ENCODE peak calls at places on chromosomes 16 and 17, in eight cellular contexts. One of them, this sample, is unnamed.

GRCh38 chr16:4597174-4597573 is 17.5 kb downstream of the UBALD1 start:
- DNase-seq in thoracic aorta: no peak
- DNase-seq in AG10803: no peak
- DNase-seq in AG04449: no peak
- DNase-seq in C1 segment of cervical spinal cord: no peak
- DNase-seq in stimulated activated CD8-positive, alpha-beta memory T cell treated with anti-CD3 and anti-CD28 coated beads, Interleukin-4, amount 100 ng/mL, for 1 hour: no peak
- DNase-seq in stimulated activated CD4-positive, alpha-beta T cell treated with anti-CD3 and anti-CD28 coated beads, Interleukin-12 subunit alpha, Interleukin-12 subunit beta, amount 100 ng/mL, for 24 hours: no peak
- DNase-seq in NCI-H1092 treated with DMSO at 0.1 percent for 48 hours: no peak
- DNase-seq in this sample: no peak

GRCh38 chr16:87806246-87806607 is 40.4 kb upstream of the KLHDC4 start:
- DNase-seq in thoracic aorta: no peak
- DNase-seq in AG10803: peak
- DNase-seq in AG04449: no peak
- DNase-seq in C1 segment of cervical spinal cord: no peak
- DNase-seq in stimulated activated CD8-positive, alpha-beta memory T cell treated with anti-CD3 and anti-CD28 coated beads, Interleukin-4, amount 100 ng/mL, for 1 hour: no peak
- DNase-seq in stimulated activated CD4-positive, alpha-beta T cell treated with anti-CD3 and anti-CD28 coated beads, Interleukin-12 subunit alpha, Interleukin-12 subunit beta, amount 100 ng/mL, for 24 hours: no peak
- DNase-seq in NCI-H1092 treated with DMSO at 0.1 percent for 48 hours: no peak
- DNase-seq in this sample: peak

GRCh38 chr17:78925662-78926555 is 722 bp upstream of the TIMP2 start:
- DNase-seq in thoracic aorta: peak
- DNase-seq in AG10803: peak
- DNase-seq in AG04449: no peak
- DNase-seq in C1 segment of cervical spinal cord: peak
- DNase-seq in stimulated activated CD8-positive, alpha-beta memory T cell treated with anti-CD3 and anti-CD28 coated beads, Interleukin-4, amount 100 ng/mL, for 1 hour: no peak
- DNase-seq in stimulated activated CD4-positive, alpha-beta T cell treated with anti-CD3 and anti-CD28 coated beads, Interleukin-12 subunit alpha, Interleukin-12 subunit beta, amount 100 ng/mL, for 24 hours: no peak
- DNase-seq in NCI-H1092 treated with DMSO at 0.1 percent for 48 hours: no peak
- DNase-seq in this sample: peak

GRCh38 chr17:68431661-68432071 is 25.6 kb downstream of the WIPI1 start:
- DNase-seq in thoracic aorta: no peak
- DNase-seq in AG10803: no peak
- DNase-seq in AG04449: no peak
- DNase-seq in C1 segment of cervical spinal cord: no peak
- DNase-seq in stimulated activated CD8-positive, alpha-beta memory T cell treated with anti-CD3 and anti-CD28 coated beads, Interleukin-4, amount 100 ng/mL, for 1 hour: no peak
- DNase-seq in stimulated activated CD4-positive, alpha-beta T cell treated with anti-CD3 and anti-CD28 coated beads, Interleukin-12 subunit alpha, Interleukin-12 subunit beta, amount 100 ng/mL, for 24 hours: peak
- DNase-seq in NCI-H1092 treated with DMSO at 0.1 percent for 48 hours: peak
- DNase-seq in this sample: peak

GRCh38 chr17:50986989-50987660 is 121.0 kb upstream of the TOB1 start:
- DNase-seq in thoracic aorta: no peak
- DNase-seq in AG10803: peak
- DNase-seq in AG04449: no peak
- DNase-seq in C1 segment of cervical spinal cord: no peak
- DNase-seq in stimulated activated CD8-positive, alpha-beta memory T cell treated with anti-CD3 and anti-CD28 coated beads, Interleukin-4, amount 100 ng/mL, for 1 hour: no peak
- DNase-seq in stimulated activated CD4-positive, alpha-beta T cell treated with anti-CD3 and anti-CD28 coated beads, Interleukin-12 subunit alpha, Interleukin-12 subunit beta, amount 100 ng/mL, for 24 hours: no peak
- DNase-seq in NCI-H1092 treated with DMSO at 0.1 percent for 48 hours: no peak
- DNase-seq in this sample: peak

GRCh38 chr16:81523387-81524115 is 78.9 kb downstream of the CMIP start:
- DNase-seq in thoracic aorta: no peak
- DNase-seq in AG10803: peak
- DNase-seq in AG04449: no peak
- DNase-seq in C1 segment of cervical spinal cord: no peak
- DNase-seq in stimulated activated CD8-positive, alpha-beta memory T cell treated with anti-CD3 and anti-CD28 coated beads, Interleukin-4, amount 100 ng/mL, for 1 hour: no peak
- DNase-seq in stimulated activated CD4-positive, alpha-beta T cell treated with anti-CD3 and anti-CD28 coated beads, Interleukin-12 subunit alpha, Interleukin-12 subunit beta, amount 100 ng/mL, for 24 hours: no peak
- DNase-seq in NCI-H1092 treated with DMSO at 0.1 percent for 48 hours: no peak
- DNase-seq in this sample: peak

GRCh38 chr16:3952342-3953131 is 72.0 kb upstream of the CREBBP start:
- DNase-seq in thoracic aorta: peak
- DNase-seq in AG10803: peak
- DNase-seq in AG04449: no peak
- DNase-seq in C1 segment of cervical spinal cord: no peak
- DNase-seq in stimulated activated CD8-positive, alpha-beta memory T cell treated with anti-CD3 and anti-CD28 coated beads, Interleukin-4, amount 100 ng/mL, for 1 hour: no peak
- DNase-seq in stimulated activated CD4-positive, alpha-beta T cell treated with anti-CD3 and anti-CD28 coated beads, Interleukin-12 subunit alpha, Interleukin-12 subunit beta, amount 100 ng/mL, for 24 hours: no peak
- DNase-seq in NCI-H1092 treated with DMSO at 0.1 percent for 48 hours: no peak
- DNase-seq in this sample: peak

GRCh38 chr16:72860726-72861562 is 187.0 kb downstream of the ZFHX3 start:
- DNase-seq in thoracic aorta: no peak
- DNase-seq in AG10803: no peak
- DNase-seq in AG04449: no peak
- DNase-seq in C1 segment of cervical spinal cord: no peak
- DNase-seq in stimulated activated CD8-positive, alpha-beta memory T cell treated with anti-CD3 and anti-CD28 coated beads, Interleukin-4, amount 100 ng/mL, for 1 hour: no peak
- DNase-seq in stimulated activated CD4-positive, alpha-beta T cell treated with anti-CD3 and anti-CD28 coated beads, Interleukin-12 subunit alpha, Interleukin-12 subunit beta, amount 100 ng/mL, for 24 hours: no peak
- DNase-seq in NCI-H1092 treated with DMSO at 0.1 percent for 48 hours: no peak
- DNase-seq in this sample: no peak

GRCh38 chr16:77677129-77677528 is 45.2 kb upstream of the NUDT7 start:
- DNase-seq in thoracic aorta: no peak
- DNase-seq in AG10803: peak
- DNase-seq in AG04449: no peak
- DNase-seq in C1 segment of cervical spinal cord: no peak
- DNase-seq in stimulated activated CD8-positive, alpha-beta memory T cell treated with anti-CD3 and anti-CD28 coated beads, Interleukin-4, amount 100 ng/mL, for 1 hour: no peak
- DNase-seq in stimulated activated CD4-positive, alpha-beta T cell treated with anti-CD3 and anti-CD28 coated beads, Interleukin-12 subunit alpha, Interleukin-12 subunit beta, amount 100 ng/mL, for 24 hours: no peak
- DNase-seq in NCI-H1092 treated with DMSO at 0.1 percent for 48 hours: no peak
- DNase-seq in this sample: no peak

GRCh38 chr16:86768231-86768791 is 190.0 kb downstream of the FOXL1 start:
- DNase-seq in thoracic aorta: no peak
- DNase-seq in AG10803: peak
- DNase-seq in AG04449: no peak
- DNase-seq in C1 segment of cervical spinal cord: no peak
- DNase-seq in stimulated activated CD8-positive, alpha-beta memory T cell treated with anti-CD3 and anti-CD28 coated beads, Interleukin-4, amount 100 ng/mL, for 1 hour: no peak
- DNase-seq in stimulated activated CD4-positive, alpha-beta T cell treated with anti-CD3 and anti-CD28 coated beads, Interleukin-12 subunit alpha, Interleukin-12 subunit beta, amount 100 ng/mL, for 24 hours: no peak
- DNase-seq in NCI-H1092 treated with DMSO at 0.1 percent for 48 hours: no peak
- DNase-seq in this sample: no peak

GRCh38 chr17:66632716-66633115 is 202.2 kb upstream of the CACNG5 start:
- DNase-seq in thoracic aorta: no peak
- DNase-seq in AG10803: no peak
- DNase-seq in AG04449: no peak
- DNase-seq in C1 segment of cervical spinal cord: no peak
- DNase-seq in stimulated activated CD8-positive, alpha-beta memory T cell treated with anti-CD3 and anti-CD28 coated beads, Interleukin-4, amount 100 ng/mL, for 1 hour: no peak
- DNase-seq in stimulated activated CD4-positive, alpha-beta T cell treated with anti-CD3 and anti-CD28 coated beads, Interleukin-12 subunit alpha, Interleukin-12 subunit beta, amount 100 ng/mL, for 24 hours: no peak
- DNase-seq in NCI-H1092 treated with DMSO at 0.1 percent for 48 hours: no peak
- DNase-seq in this sample: no peak

GRCh38 chr16:88541109-88541508 is 29.1 kb upstream of the ZC3H18 start:
- DNase-seq in thoracic aorta: no peak
- DNase-seq in AG10803: no peak
- DNase-seq in AG04449: no peak
- DNase-seq in C1 segment of cervical spinal cord: no peak
- DNase-seq in stimulated activated CD8-positive, alpha-beta memory T cell treated with anti-CD3 and anti-CD28 coated beads, Interleukin-4, amount 100 ng/mL, for 1 hour: no peak
- DNase-seq in stimulated activated CD4-positive, alpha-beta T cell treated with anti-CD3 and anti-CD28 coated beads, Interleukin-12 subunit alpha, Interleukin-12 subunit beta, amount 100 ng/mL, for 24 hours: no peak
- DNase-seq in NCI-H1092 treated with DMSO at 0.1 percent for 48 hours: no peak
- DNase-seq in this sample: no peak

GRCh38 chr16:86289304-86289703 is 221.0 kb upstream of the FOXF1 start:
- DNase-seq in thoracic aorta: no peak
- DNase-seq in AG10803: no peak
- DNase-seq in AG04449: no peak
- DNase-seq in C1 segment of cervical spinal cord: no peak
- DNase-seq in stimulated activated CD8-positive, alpha-beta memory T cell treated with anti-CD3 and anti-CD28 coated beads, Interleukin-4, amount 100 ng/mL, for 1 hour: no peak
- DNase-seq in stimulated activated CD4-positive, alpha-beta T cell treated with anti-CD3 and anti-CD28 coated beads, Interleukin-12 subunit alpha, Interleukin-12 subunit beta, amount 100 ng/mL, for 24 hours: no peak
- DNase-seq in NCI-H1092 treated with DMSO at 0.1 percent for 48 hours: no peak
- DNase-seq in this sample: no peak

GRCh38 chr16:4280625-4281024 is 7.8 kb upstream of the TFAP4 start:
- DNase-seq in thoracic aorta: no peak
- DNase-seq in AG10803: no peak
- DNase-seq in AG04449: no peak
- DNase-seq in C1 segment of cervical spinal cord: no peak
- DNase-seq in stimulated activated CD8-positive, alpha-beta memory T cell treated with anti-CD3 and anti-CD28 coated beads, Interleukin-4, amount 100 ng/mL, for 1 hour: no peak
- DNase-seq in stimulated activated CD4-positive, alpha-beta T cell treated with anti-CD3 and anti-CD28 coated beads, Interleukin-12 subunit alpha, Interleukin-12 subunit beta, amount 100 ng/mL, for 24 hours: no peak
- DNase-seq in NCI-H1092 treated with DMSO at 0.1 percent for 48 hours: no peak
- DNase-seq in this sample: no peak

GRCh38 chr17:9218068-9218635 is 196.8 kb downstream of the NTN1 start:
- DNase-seq in thoracic aorta: no peak
- DNase-seq in AG10803: no peak
- DNase-seq in AG04449: no peak
- DNase-seq in C1 segment of cervical spinal cord: no peak
- DNase-seq in stimulated activated CD8-positive, alpha-beta memory T cell treated with anti-CD3 and anti-CD28 coated beads, Interleukin-4, amount 100 ng/mL, for 1 hour: no peak
- DNase-seq in stimulated activated CD4-positive, alpha-beta T cell treated with anti-CD3 and anti-CD28 coated beads, Interleukin-12 subunit alpha, Interleukin-12 subunit beta, amount 100 ng/mL, for 24 hours: no peak
- DNase-seq in NCI-H1092 treated with DMSO at 0.1 percent for 48 hours: no peak
- DNase-seq in this sample: no peak

GRCh38 chr16:4314532-4315184 is 1.2 kb upstream of the GLIS2 start:
- DNase-seq in thoracic aorta: no peak
- DNase-seq in AG10803: peak
- DNase-seq in AG04449: no peak
- DNase-seq in C1 segment of cervical spinal cord: no peak
- DNase-seq in stimulated activated CD8-positive, alpha-beta memory T cell treated with anti-CD3 and anti-CD28 coated beads, Interleukin-4, amount 100 ng/mL, for 1 hour: no peak
- DNase-seq in stimulated activated CD4-positive, alpha-beta T cell treated with anti-CD3 and anti-CD28 coated beads, Interleukin-12 subunit alpha, Interleukin-12 subunit beta, amount 100 ng/mL, for 24 hours: no peak
- DNase-seq in NCI-H1092 treated with DMSO at 0.1 percent for 48 hours: peak
- DNase-seq in this sample: peak

GRCh38 chr16:28923652-28924398 is 1.2 kb downstream of the RABEP2 start:
- DNase-seq in thoracic aorta: no peak
- DNase-seq in AG10803: no peak
- DNase-seq in AG04449: no peak
- DNase-seq in C1 segment of cervical spinal cord: no peak
- DNase-seq in stimulated activated CD8-positive, alpha-beta memory T cell treated with anti-CD3 and anti-CD28 coated beads, Interleukin-4, amount 100 ng/mL, for 1 hour: no peak
- DNase-seq in stimulated activated CD4-positive, alpha-beta T cell treated with anti-CD3 and anti-CD28 coated beads, Interleukin-12 subunit alpha, Interleukin-12 subunit beta, amount 100 ng/mL, for 24 hours: no peak
- DNase-seq in NCI-H1092 treated with DMSO at 0.1 percent for 48 hours: no peak
- DNase-seq in this sample: no peak

GRCh38 chr17:68437979-68438877 is 19.1 kb downstream of the WIPI1 start:
- DNase-seq in thoracic aorta: no peak
- DNase-seq in AG10803: no peak
- DNase-seq in AG04449: no peak
- DNase-seq in C1 segment of cervical spinal cord: no peak
- DNase-seq in stimulated activated CD8-positive, alpha-beta memory T cell treated with anti-CD3 and anti-CD28 coated beads, Interleukin-4, amount 100 ng/mL, for 1 hour: no peak
- DNase-seq in stimulated activated CD4-positive, alpha-beta T cell treated with anti-CD3 and anti-CD28 coated beads, Interleukin-12 subunit alpha, Interleukin-12 subunit beta, amount 100 ng/mL, for 24 hours: no peak
- DNase-seq in NCI-H1092 treated with DMSO at 0.1 percent for 48 hours: no peak
- DNase-seq in this sample: no peak

GRCh38 chr16:56312028-56312300 is 113.4 kb downstream of the AMFR start:
- DNase-seq in thoracic aorta: no peak
- DNase-seq in AG10803: no peak
- DNase-seq in AG04449: no peak
- DNase-seq in C1 segment of cervical spinal cord: no peak
- DNase-seq in stimulated activated CD8-positive, alpha-beta memory T cell treated with anti-CD3 and anti-CD28 coated beads, Interleukin-4, amount 100 ng/mL, for 1 hour: no peak
- DNase-seq in stimulated activated CD4-positive, alpha-beta T cell treated with anti-CD3 and anti-CD28 coated beads, Interleukin-12 subunit alpha, Interleukin-12 subunit beta, amount 100 ng/mL, for 24 hours: no peak
- DNase-seq in NCI-H1092 treated with DMSO at 0.1 percent for 48 hours: no peak
- DNase-seq in this sample: no peak

GRCh38 chr17:50339381-50339780 is 6.5 kb upstream of the XYLT2 start:
- DNase-seq in thoracic aorta: no peak
- DNase-seq in AG10803: no peak
- DNase-seq in AG04449: no peak
- DNase-seq in C1 segment of cervical spinal cord: no peak
- DNase-seq in stimulated activated CD8-positive, alpha-beta memory T cell treated with anti-CD3 and anti-CD28 coated beads, Interleukin-4, amount 100 ng/mL, for 1 hour: no peak
- DNase-seq in stimulated activated CD4-positive, alpha-beta T cell treated with anti-CD3 and anti-CD28 coated beads, Interleukin-12 subunit alpha, Interleukin-12 subunit beta, amount 100 ng/mL, for 24 hours: no peak
- DNase-seq in NCI-H1092 treated with DMSO at 0.1 percent for 48 hours: no peak
- DNase-seq in this sample: no peak

This sample was measured in fibroblast of mammary gland.